ENCODE peak calls at places on chromosomes 2 and 18, in ten cellular contexts. X is effector CD4-positive, alpha-beta T cell; S is GM10248; W is left cardiac atrium; B is mesendoderm; Q is neural crest cell; R is activated T-cell treated with anti-CD3 and anti-CD28 coated beads for 1 hour; P is AG20443; Z is HL-60; M is CD8-positive, alpha-beta T cell. O is an unnamed sample.

GRCh38 chr2:176494949-176495353 is 225.7 kb downstream of the MTX2 start:
- DNase-seq in X (no peak), S (no peak), W (peak), B (no peak), Q (no peak), R (no peak), P (no peak), Z (peak), M (no peak), O (no peak)

GRCh38 chr18:32707153-32707552 is 65.7 kb downstream of the KLHL14 start:
- DNase-seq in X (no peak), S (no peak), W (no peak), B (peak), Q (no peak), R (no peak), P (no peak), Z (no peak), M (no peak), O (no peak)

GRCh38 chr2:159287733-159288132 is 1.2 kb upstream of the WDSUB1 start:
- DNase-seq in X (no peak), S (no peak), W (no peak), B (no peak), Q (no peak), R (no peak), P (no peak), Z (no peak), M (no peak), O (no peak)

GRCh38 chr2:37671013-37671815 is at the start of gene CDC42EP3:
- DNase-seq in X (peak), S (peak), W (peak), B (peak), Q (peak), R (peak), P (peak), Z (peak), M (peak), O (no peak)

GRCh38 chr18:61854578-61854977 is 38.2 kb downstream of the RNF152 start:
- DNase-seq in X (no peak), S (no peak), W (no peak), B (no peak), Q (no peak), R (no peak), P (no peak), Z (no peak), M (no peak), O (peak)

GRCh38 chr2:191933307-191934105 is 86.6 kb upstream of the CAVIN2 start:
- DNase-seq in X (no peak), S (peak), W (no peak), B (no peak), Q (no peak), R (no peak), P (no peak), Z (no peak), M (no peak), O (peak)

GRCh38 chr2:62881162-62881795 is 169.4 kb upstream of the OTX1 start:
- DNase-seq in X (no peak), S (no peak), W (no peak), B (no peak), Q (no peak), R (no peak), P (no peak), Z (no peak), M (no peak), O (no peak)

GRCh38 chr2:38907743-38908562 is 18.3 kb downstream of the ARHGEF33 start:
- DNase-seq in X (no peak), S (peak), W (no peak), B (no peak), Q (no peak), R (no peak), P (peak), Z (no peak), M (no peak), O (no peak)

GRCh38 chr2:223846524-223846923 is 9.1 kb upstream of the AP1S3 start:
- DNase-seq in X (no peak), S (no peak), W (no peak), B (peak), Q (no peak), R (no peak), P (peak), Z (no peak), M (no peak), O (peak)

GRCh38 chr2:190986221-190986953 is 27.6 kb downstream of the STAT1 start:
- DNase-seq in X (no peak), S (no peak), W (no peak), B (peak), Q (no peak), R (no peak), P (no peak), Z (no peak), M (no peak), O (no peak)

GRCh38 chr18:46542545-46542944 is 114.5 kb downstream of the LOXHD1 start:
- DNase-seq in X (no peak), S (no peak), W (no peak), B (peak), Q (no peak), R (no peak), P (no peak), Z (no peak), M (no peak), O (no peak)

GRCh38 chr2:47404356-47404755 is 1.4 kb downstream of the MSH2 start:
- DNase-seq in X (no peak), S (no peak), W (no peak), B (peak), Q (no peak), R (no peak), P (no peak), Z (peak), M (no peak), O (no peak)

GRCh38 chr2:33126973-33127372 is 180.2 kb downstream of the LTBP1 start:
- DNase-seq in X (no peak), S (no peak), W (no peak), B (no peak), Q (no peak), R (no peak), P (peak), Z (no peak), M (no peak), O (peak)

GRCh38 chr2:181483876-181484275 is 26.7 kb downstream of the ITGA4 start:
- DNase-seq in X (no peak), S (no peak), W (no peak), B (no peak), Q (no peak), R (no peak), P (no peak), Z (no peak), M (no peak), O (no peak)

GRCh38 chr2:168427451-168427850 is 28.6 kb upstream of the CERS6 start:
- DNase-seq in X (no peak), S (no peak), W (no peak), B (peak), Q (no peak), R (no peak), P (peak), Z (no peak), M (no peak), O (peak)

GRCh38 chr2:172102159-172102857 is 392 bp downstream of the DLX2 start:
- DNase-seq in X (no peak), S (peak), W (no peak), B (no peak), Q (no peak), R (no peak), P (peak), Z (peak), M (peak), O (no peak)

GRCh38 chr2:28746504-28747111 is 5.0 kb upstream of the PPP1CB start:
- DNase-seq in X (no peak), S (no peak), W (no peak), B (no peak), Q (no peak), R (no peak), P (no peak), Z (no peak), M (no peak), O (no peak)

GRCh38 chr2:53131416-53131815 is 636.2 kb upstream of the CHAC2 start:
- DNase-seq in X (no peak), S (no peak), W (no peak), B (peak), Q (no peak), R (no peak), P (no peak), Z (no peak), M (no peak), O (peak)

GRCh38 chr2:23988371-23988770 is 21.5 kb upstream of the MFSD2B start:
- DNase-seq in X (no peak), S (no peak), W (no peak), B (no peak), Q (no peak), R (no peak), P (peak), Z (no peak), M (no peak), O (no peak)

GRCh38 chr2:68879296-68879695 is 8.1 kb upstream of the BMP10 start:
- DNase-seq in X (no peak), S (no peak), W (no peak), B (peak), Q (no peak), R (no peak), P (no peak), Z (no peak), M (no peak), O (peak)

GRCh38 chr2:24577481-24577880 is 86.4 kb downstream of the NCOA1 start:
- DNase-seq in X (no peak), S (peak), W (no peak), B (no peak), Q (no peak), R (no peak), P (no peak), Z (no peak), M (no peak), O (no peak)

GRCh38 chr2:74768401-74768914 is 65.5 kb upstream of the HK2 start:
- DNase-seq in X (no peak), S (no peak), W (no peak), B (no peak), Q (no peak), R (no peak), P (peak), Z (no peak), M (no peak), O (no peak)

GRCh38 chr2:111049792-111050640 is 70.7 kb upstream of the BCL2L11 start:
- DNase-seq in X (no peak), S (peak), W (no peak), B (no peak), Q (no peak), R (no peak), P (peak), Z (no peak), M (no peak), O (no peak)

GRCh38 chr18:51878724-51879123 is 461.3 kb upstream of the DCC start:
- DNase-seq in X (no peak), S (no peak), W (no peak), B (no peak), Q (no peak), R (no peak), P (no peak), Z (no peak), M (no peak), O (no peak)

GRCh38 chr2:3204031-3204430 is 173.6 kb downstream of the EIPR1 start:
- DNase-seq in X (no peak), S (no peak), W (no peak), B (no peak), Q (no peak), R (no peak), P (no peak), Z (no peak), M (no peak), O (no peak)

GRCh38 chr2:6370753-6371152 is 495.0 kb downstream of the CMPK2 start:
- DNase-seq in X (no peak), S (no peak), W (no peak), B (no peak), Q (no peak), R (no peak), P (no peak), Z (no peak), M (no peak), O (no peak)

GRCh38 chr2:197140045-197140444 is 170.5 kb downstream of the ANKRD44 start:
- DNase-seq in X (no peak), S (no peak), W (no peak), B (no peak), Q (no peak), R (no peak), P (no peak), Z (no peak), M (no peak), O (no peak)

GRCh38 chr2:217988840-217989204 is 14.0 kb downstream of the TNS1 start:
- DNase-seq in X (no peak), S (no peak), W (no peak), B (peak), Q (no peak), R (no peak), P (no peak), Z (no peak), M (no peak), O (no peak)

GRCh38 chr18:76518543-76519155 is 23.6 kb upstream of the ZNF516 start:
- DNase-seq in X (no peak), S (no peak), W (peak), B (peak), Q (peak), R (no peak), P (peak), Z (no peak), M (no peak), O (peak)

GRCh38 chr2:134145519-134145918 is 108.4 kb upstream of the MGAT5 start:
- DNase-seq in X (no peak), S (no peak), W (no peak), B (no peak), Q (no peak), R (no peak), P (no peak), Z (no peak), M (no peak), O (no peak)

GRCh38 chr2:177242136-177242987 is 22.2 kb downstream of the NFE2L2 start:
- DNase-seq in X (no peak), S (no peak), W (no peak), B (peak), Q (no peak), R (no peak), P (peak), Z (no peak), M (no peak), O (peak)